ENCODE peak calls at places on chromosomes 7 and 10, in four cellular contexts. One of them, this sample, is unnamed.

GRCh38 chr10:95031659-95032058 is 37.6 kb downstream of the CYP2C8 start:
- DNase-seq in IMR-90: no peak
- DNase-seq in OCI-LY7: no peak
- DNase-seq in SK-N-SH: no peak
- DNase-seq in this sample: no peak

GRCh38 chr7:10708447-10708846 is 265.2 kb upstream of the PHF14 start:
- DNase-seq in IMR-90: no peak
- DNase-seq in OCI-LY7: peak
- DNase-seq in SK-N-SH: peak
- DNase-seq in this sample: peak

GRCh38 chr7:157474685-157475084 is 137.9 kb downstream of the DNAJB6 start:
- DNase-seq in IMR-90: no peak
- DNase-seq in OCI-LY7: peak
- DNase-seq in SK-N-SH: no peak
- DNase-seq in this sample: peak

GRCh38 chr7:6015917-6016652 is 7.0 kb downstream of the AIMP2 start:
- DNase-seq in IMR-90: peak
- DNase-seq in OCI-LY7: peak
- DNase-seq in SK-N-SH: no peak
- DNase-seq in this sample: no peak

GRCh38 chr7:70787772-70788171 is 344.2 kb upstream of the GALNT17 start:
- DNase-seq in IMR-90: no peak
- DNase-seq in OCI-LY7: no peak
- DNase-seq in SK-N-SH: no peak
- DNase-seq in this sample: no peak

GRCh38 chr10:22742678-22743077 is 28.3 kb upstream of the PIP4K2A start:
- DNase-seq in IMR-90: no peak
- DNase-seq in OCI-LY7: peak
- DNase-seq in SK-N-SH: no peak
- DNase-seq in this sample: no peak

GRCh38 chr7:130667593-130668257 is 823 bp downstream of the COPG2 start:
- DNase-seq in IMR-90: peak
- DNase-seq in OCI-LY7: no peak
- DNase-seq in SK-N-SH: peak
- DNase-seq in this sample: no peak

GRCh38 chr7:73626814-73627213 is 2.5 kb upstream of the MLXIPL start:
- DNase-seq in IMR-90: peak
- DNase-seq in OCI-LY7: no peak
- DNase-seq in SK-N-SH: no peak
- DNase-seq in this sample: peak

GRCh38 chr7:128381161-128381821 is 19.8 kb upstream of the PRRT4 start:
- DNase-seq in IMR-90: no peak
- DNase-seq in OCI-LY7: peak
- DNase-seq in SK-N-SH: peak
- DNase-seq in this sample: peak

GRCh38 chr7:137908106-137908505 is 61.3 kb upstream of the DGKI start:
- DNase-seq in IMR-90: no peak
- DNase-seq in OCI-LY7: no peak
- DNase-seq in SK-N-SH: no peak
- DNase-seq in this sample: no peak

GRCh38 chr10:124068929-124069328 is 24.5 kb downstream of the CHST15 start:
- DNase-seq in IMR-90: no peak
- DNase-seq in OCI-LY7: no peak
- DNase-seq in SK-N-SH: no peak
- DNase-seq in this sample: no peak

GRCh38 chr10:33005322-33006282 is 47.6 kb upstream of the ITGB1 start:
- DNase-seq in IMR-90: peak
- DNase-seq in OCI-LY7: peak
- DNase-seq in SK-N-SH: peak
- DNase-seq in this sample: peak

GRCh38 chr7:157347217-157347904 is 10.6 kb downstream of the DNAJB6 start:
- DNase-seq in IMR-90: peak
- DNase-seq in OCI-LY7: no peak
- DNase-seq in SK-N-SH: no peak
- DNase-seq in this sample: no peak

GRCh38 chr10:88097092-88097894 is 233.9 kb downstream of the PTEN start:
- DNase-seq in IMR-90: peak
- DNase-seq in OCI-LY7: no peak
- DNase-seq in SK-N-SH: no peak
- DNase-seq in this sample: no peak

GRCh38 chr10:101022967-101023705 is 7.8 kb downstream of the PDZD7 start:
- DNase-seq in IMR-90: no peak
- DNase-seq in OCI-LY7: no peak
- DNase-seq in SK-N-SH: no peak
- DNase-seq in this sample: no peak

GRCh38 chr10:79250259-79250658 is 97.0 kb upstream of the PPIF start:
- DNase-seq in IMR-90: no peak
- DNase-seq in OCI-LY7: peak
- DNase-seq in SK-N-SH: no peak
- DNase-seq in this sample: no peak

GRCh38 chr10:110461530-110461929 is 36.2 kb upstream of the DUSP5 start:
- DNase-seq in IMR-90: no peak
- DNase-seq in OCI-LY7: no peak
- DNase-seq in SK-N-SH: no peak
- DNase-seq in this sample: no peak

GRCh38 chr10:110081914-110082313 is 74.1 kb downstream of the ADD3 start:
- DNase-seq in IMR-90: no peak
- DNase-seq in OCI-LY7: no peak
- DNase-seq in SK-N-SH: no peak
- DNase-seq in this sample: no peak

GRCh38 chr7:55977831-55978230 is 13.4 kb downstream of the NIPSNAP2 start:
- DNase-seq in IMR-90: peak
- DNase-seq in OCI-LY7: no peak
- DNase-seq in SK-N-SH: no peak
- DNase-seq in this sample: no peak

GRCh38 chr7:2876031-2876862 is 32.1 kb upstream of the GNA12 start:
- DNase-seq in IMR-90: peak
- DNase-seq in OCI-LY7: no peak
- DNase-seq in SK-N-SH: peak
- DNase-seq in this sample: no peak

GRCh38 chr7:145534301-145534700 is 582.3 kb upstream of the CNTNAP2 start:
- DNase-seq in IMR-90: no peak
- DNase-seq in OCI-LY7: no peak
- DNase-seq in SK-N-SH: no peak
- DNase-seq in this sample: no peak

GRCh38 chr10:128982179-128982915 is 484.7 kb upstream of the MGMT start:
- DNase-seq in IMR-90: no peak
- DNase-seq in OCI-LY7: no peak
- DNase-seq in SK-N-SH: no peak
- DNase-seq in this sample: no peak

GRCh38 chr7:70545214-70545613 is 586.7 kb upstream of the GALNT17 start:
- DNase-seq in IMR-90: no peak
- DNase-seq in OCI-LY7: peak
- DNase-seq in SK-N-SH: no peak
- DNase-seq in this sample: no peak

GRCh38 chr10:96548589-96548988 is 34.9 kb upstream of the TLL2 start:
- DNase-seq in IMR-90: no peak
- DNase-seq in OCI-LY7: no peak
- DNase-seq in SK-N-SH: no peak
- DNase-seq in this sample: no peak

GRCh38 chr10:11510714-11511113 is 100.7 kb downstream of the USP6NL start:
- DNase-seq in IMR-90: no peak
- DNase-seq in OCI-LY7: no peak
- DNase-seq in SK-N-SH: no peak
- DNase-seq in this sample: no peak

GRCh38 chr10:99569253-99569939 is 36.7 kb downstream of the NKX2-3 start:
- DNase-seq in IMR-90: no peak
- DNase-seq in OCI-LY7: no peak
- DNase-seq in SK-N-SH: no peak
- DNase-seq in this sample: no peak
- H2AFZ ChIP-seq in IMR-90: no peak
- H2AFZ ChIP-seq in OCI-LY7: no peak
- H2AFZ ChIP-seq in SK-N-SH: no peak
- H2AFZ ChIP-seq in this sample: peak

GRCh38 chr7:4745265-4745919 is 30.0 kb upstream of the AP5Z1 start:
- DNase-seq in IMR-90: no peak
- DNase-seq in OCI-LY7: no peak
- DNase-seq in SK-N-SH: no peak
- DNase-seq in this sample: no peak
- H2AFZ ChIP-seq in IMR-90: no peak
- H2AFZ ChIP-seq in OCI-LY7: no peak
- H2AFZ ChIP-seq in SK-N-SH: no peak
- H2AFZ ChIP-seq in this sample: no peak

DNA sequence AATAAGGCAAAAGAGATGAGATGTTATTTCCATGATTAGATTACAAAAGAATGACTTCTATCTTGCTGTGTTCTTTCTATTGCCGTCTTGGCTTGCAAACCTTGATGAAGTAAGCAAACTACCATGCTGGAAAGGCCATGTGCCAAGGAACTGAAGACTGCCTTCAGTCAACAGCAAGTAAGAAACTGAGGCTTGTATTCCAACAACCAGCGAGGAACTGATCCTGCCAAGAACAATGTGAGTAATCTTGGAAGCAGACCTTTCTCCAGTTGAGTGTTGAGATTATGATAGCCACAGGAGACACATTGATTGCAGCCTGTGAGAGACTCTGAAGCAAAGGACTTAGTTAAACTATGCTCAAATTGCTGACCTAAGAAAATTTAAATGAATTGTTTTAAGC is 164.6 kb upstream of the GRM3 start:
- DNase-seq in IMR-90: no peak
- DNase-seq in OCI-LY7: no peak
- DNase-seq in SK-N-SH: no peak
- DNase-seq in this sample: no peak
- H2AFZ ChIP-seq in IMR-90: no peak
- H2AFZ ChIP-seq in OCI-LY7: no peak
- H2AFZ ChIP-seq in SK-N-SH: no peak
- H2AFZ ChIP-seq in this sample: peak

GRCh38 chr10:17348111-17349008 is 106.0 kb downstream of the ST8SIA6 start:
- DNase-seq in IMR-90: peak
- DNase-seq in OCI-LY7: no peak
- DNase-seq in SK-N-SH: peak
- DNase-seq in this sample: peak
- H2AFZ ChIP-seq in IMR-90: peak
- H2AFZ ChIP-seq in OCI-LY7: no peak
- H2AFZ ChIP-seq in SK-N-SH: peak
- H2AFZ ChIP-seq in this sample: no peak

GRCh38 chr10:64033710-64034109 is 512.5 kb downstream of the REEP3 start:
- DNase-seq in IMR-90: no peak
- DNase-seq in OCI-LY7: no peak
- DNase-seq in SK-N-SH: no peak
- DNase-seq in this sample: no peak
- H2AFZ ChIP-seq in IMR-90: no peak
- H2AFZ ChIP-seq in OCI-LY7: no peak
- H2AFZ ChIP-seq in SK-N-SH: no peak
- H2AFZ ChIP-seq in this sample: no peak

GRCh38 chr10:61272781-61273180 is 180.4 kb downstream of the TMEM26 start:
- DNase-seq in IMR-90: no peak
- DNase-seq in OCI-LY7: no peak
- DNase-seq in SK-N-SH: no peak
- DNase-seq in this sample: no peak

GRCh38 chr10:61271127-61271780 is 181.9 kb downstream of the TMEM26 start:
- DNase-seq in IMR-90: peak
- DNase-seq in OCI-LY7: no peak
- DNase-seq in SK-N-SH: no peak
- DNase-seq in this sample: no peak
- H2AFZ ChIP-seq in IMR-90: no peak
- H2AFZ ChIP-seq in OCI-LY7: no peak
- H2AFZ ChIP-seq in SK-N-SH: no peak
- H2AFZ ChIP-seq in this sample: no peak

GRCh38 chr10:93481931-93482834 is at the start of gene MYOF:
- DNase-seq in IMR-90: peak
- DNase-seq in OCI-LY7: peak
- DNase-seq in SK-N-SH: peak
- DNase-seq in this sample: peak
- H2AFZ ChIP-seq in IMR-90: peak
- H2AFZ ChIP-seq in OCI-LY7: peak
- H2AFZ ChIP-seq in SK-N-SH: peak
- H2AFZ ChIP-seq in this sample: peak

This sample was measured in neural progenitor cell.